ENCODE peak calls at places on chromosomes 7 and 10, in nine cellular contexts. E is Calu3; P is activated gamma-delta T cell treated with anti-CD3 and anti-CD28 coated beads, Interleukin-2, amount 50 U/mL, for 16 hours; S is dermis blood vessel endothelial cell; I is heart left ventricle; R is kidney epithelial cell; F is NB4; A is type B pancreatic cell; G is EL. V is an unnamed sample.

GRCh38 chr7:28062197-28062988 is 118.2 kb downstream of the JAZF1 start:
- DNase-seq in E (peak), P (peak), S (peak), I (peak), R (no peak), F (peak), A (no peak), G (peak), V (no peak)

GRCh38 chr10:74637685-74638084 is 188.7 kb upstream of the KAT6B start:
- DNase-seq in E (no peak), P (no peak), S (no peak), I (no peak), R (no peak), F (no peak), A (no peak), G (no peak), V (no peak)

GRCh38 chr10:5447071-5447470 is 34.7 kb downstream of the NET1 start:
- DNase-seq in E (no peak), P (no peak), S (peak), I (no peak), R (no peak), F (no peak), A (no peak), G (peak), V (no peak)

GRCh38 chr10:36559412-36559811 is 566.0 kb upstream of the ANKRD30A start:
- DNase-seq in E (no peak), P (no peak), S (no peak), I (no peak), R (no peak), F (no peak), A (no peak), G (peak), V (no peak)

GRCh38 chr10:2935647-2936386 is 131.5 kb upstream of the PFKP start:
- DNase-seq in E (no peak), P (no peak), S (no peak), I (no peak), R (no peak), F (no peak), A (no peak), G (no peak), V (no peak)

GRCh38 chr7:126838194-126838593 is 414.5 kb downstream of the GRM8 start:
- DNase-seq in E (no peak), P (no peak), S (no peak), I (no peak), R (no peak), F (no peak), A (no peak), G (no peak), V (no peak)

GRCh38 chr10:90399782-90400181 is 458.1 kb downstream of the HTR7 start:
- DNase-seq in E (no peak), P (no peak), S (no peak), I (no peak), R (no peak), F (no peak), A (no peak), G (no peak), V (no peak)

GRCh38 chr7:101814081-101814995 is 3.1 kb upstream of the CUX1 start:
- DNase-seq in E (peak), P (peak), S (peak), I (peak), R (no peak), F (peak), A (no peak), G (peak), V (no peak)

GRCh38 chr10:68506406-68506805 is 20.9 kb downstream of the SLC25A16 start:
- DNase-seq in E (no peak), P (no peak), S (no peak), I (no peak), R (no peak), F (no peak), A (no peak), G (no peak), V (no peak)

GRCh38 chr7:127365164-127365956 is 27.1 kb downstream of the ZNF800 start:
- DNase-seq in E (no peak), P (no peak), S (no peak), I (no peak), R (no peak), F (no peak), A (no peak), G (no peak), V (no peak)

GRCh38 chr10:130179640-130180039 is 43.4 kb downstream of the GLRX3 start:
- DNase-seq in E (no peak), P (no peak), S (peak), I (no peak), R (peak), F (peak), A (no peak), G (peak), V (no peak)